ENCODE peak calls at places on chromosomes 13 and 19, in ten cellular contexts. U, X, D, B, K, F, P, O, S and I are unnamed samples.

GRCh38 chr19:28042516-28042915 is 1170.4 kb downstream of the UQCRFS1 start:
- DNase-seq in U (peak), X (no peak), D (no peak), B (no peak), K (no peak), F (no peak), P (no peak), O (no peak), S (no peak), I (no peak)

GRCh38 chr13:50598338-50598737 is 245.2 kb downstream of the DLEU7 start:
- DNase-seq in U (no peak), X (no peak), D (no peak), B (no peak), K (no peak), F (no peak), P (no peak), O (no peak), S (no peak), I (no peak)

GRCh38 chr19:10544753-10545251 is 1.1 kb downstream of the ATG4D start:
- DNase-seq in U (no peak), X (no peak), D (no peak), B (no peak), K (no peak), F (no peak), P (no peak), O (no peak), S (no peak), I (no peak)

GRCh38 chr19:10166046-10166445 is 28.7 kb downstream of the DNMT1 start:
- DNase-seq in U (no peak), X (no peak), D (no peak), B (no peak), K (no peak), F (no peak), P (no peak), O (no peak), S (no peak), I (no peak)

GRCh38 chr13:81929988-81930387 is 1589.1 kb upstream of the SPRY2 start:
- DNase-seq in U (no peak), X (no peak), D (peak), B (no peak), K (no peak), F (no peak), P (no peak), O (no peak), S (no peak), I (peak)

GRCh38 chr19:29795882-29796523 is 15.8 kb upstream of the CCNE1 start:
- DNase-seq in U (no peak), X (no peak), D (no peak), B (no peak), K (no peak), F (no peak), P (no peak), O (no peak), S (no peak), I (no peak)

GRCh38 chr13:68019901-68020300 is 789.8 kb upstream of the PCDH9 start:
- DNase-seq in U (no peak), X (no peak), D (no peak), B (no peak), K (no peak), F (no peak), P (no peak), O (no peak), S (no peak), I (no peak)

GRCh38 chr19:18894254-18895037 is 1.5 kb downstream of the CERS1 start:
- DNase-seq in U (no peak), X (no peak), D (no peak), B (no peak), K (no peak), F (no peak), P (no peak), O (peak), S (no peak), I (peak)

GRCh38 chr19:46571495-46571894 is 29.6 kb upstream of the CALM3 start:
- DNase-seq in U (peak), X (no peak), D (peak), B (no peak), K (no peak), F (no peak), P (no peak), O (no peak), S (no peak), I (peak)

GRCh38 chr19:36488816-36489138 is 584 bp downstream of the ZNF566 start:
- DNase-seq in U (no peak), X (peak), D (peak), B (no peak), K (no peak), F (no peak), P (no peak), O (no peak), S (peak), I (no peak)

GRCh38 chr13:113460064-113460555 is 6.8 kb upstream of the ADPRHL1 start:
- DNase-seq in U (peak), X (no peak), D (no peak), B (no peak), K (no peak), F (no peak), P (no peak), O (no peak), S (no peak), I (no peak)

GRCh38 chr13:34107814-34108213 is 289.9 kb downstream of the RFC3 start:
- DNase-seq in U (no peak), X (no peak), D (no peak), B (no peak), K (no peak), F (no peak), P (no peak), O (no peak), S (no peak), I (peak)

GRCh38 chr13:80334582-80335260 is 6.2 kb downstream of the SPRY2 start:
- DNase-seq in U (no peak), X (no peak), D (peak), B (no peak), K (no peak), F (no peak), P (no peak), O (no peak), S (no peak), I (no peak)

GRCh38 chr13:67769063-67769986 is 539.2 kb upstream of the PCDH9 start:
- DNase-seq in U (no peak), X (no peak), D (no peak), B (no peak), K (no peak), F (no peak), P (no peak), O (no peak), S (no peak), I (no peak)

GRCh38 chr19:23436318-23436717 is 41.0 kb upstream of the ZNF91 start:
- DNase-seq in U (no peak), X (no peak), D (peak), B (no peak), K (no peak), F (no peak), P (no peak), O (no peak), S (no peak), I (no peak)

GRCh38 chr13:82976499-82976898 is 905.8 kb downstream of the SLITRK1 start:
- DNase-seq in U (no peak), X (no peak), D (peak), B (no peak), K (no peak), F (no peak), P (no peak), O (no peak), S (no peak), I (no peak)

GRCh38 chr13:113536461-113537110 is 46.1 kb upstream of the DCUN1D2 start:
- DNase-seq in U (no peak), X (no peak), D (no peak), B (no peak), K (no peak), F (no peak), P (no peak), O (peak), S (no peak), I (no peak)

GRCh38 chr19:3269972-3270667 is 45.7 kb downstream of the CELF5 start:
- DNase-seq in U (no peak), X (no peak), D (no peak), B (no peak), K (no peak), F (no peak), P (no peak), O (no peak), S (no peak), I (no peak)

GRCh38 chr19:45076029-45076850 is at the start of gene ZNF296:
- DNase-seq in U (no peak), X (no peak), D (peak), B (no peak), K (peak), F (peak), P (peak), O (no peak), S (peak), I (peak)

GRCh38 chr19:10112037-10112751 is 701 bp downstream of the P2RY11 start:
- DNase-seq in U (no peak), X (no peak), D (peak), B (no peak), K (no peak), F (peak), P (no peak), O (no peak), S (no peak), I (no peak)

GRCh38 chr13:111007209-111007608 is 92.3 kb upstream of the ANKRD10 start:
- DNase-seq in U (no peak), X (no peak), D (no peak), B (no peak), K (no peak), F (no peak), P (no peak), O (no peak), S (no peak), I (no peak)

GRCh38 chr13:24176351-24177101 is 16.0 kb downstream of the SPATA13 start:
- DNase-seq in U (no peak), X (no peak), D (no peak), B (no peak), K (no peak), F (no peak), P (no peak), O (no peak), S (no peak), I (no peak)

GRCh38 chr13:32624441-32624840 is 38.2 kb downstream of the PDS5B start:
- DNase-seq in U (no peak), X (no peak), D (no peak), B (no peak), K (no peak), F (no peak), P (no peak), O (no peak), S (no peak), I (no peak)

GRCh38 chr13:49602005-49602404 is 16.6 kb upstream of the RCBTB1 start:
- DNase-seq in U (no peak), X (no peak), D (peak), B (no peak), K (no peak), F (no peak), P (no peak), O (no peak), S (no peak), I (no peak)

GRCh38 chr19:47351545-47351944 is 2.4 kb downstream of the DHX34 start:
- DNase-seq in U (no peak), X (no peak), D (peak), B (no peak), K (no peak), F (no peak), P (no peak), O (no peak), S (no peak), I (peak)

GRCh38 chr13:82698941-82699340 is 1183.3 kb downstream of the SLITRK1 start:
- DNase-seq in U (no peak), X (no peak), D (peak), B (no peak), K (no peak), F (no peak), P (no peak), O (no peak), S (no peak), I (no peak)

GRCh38 chr13:22144806-22145205 is 473.9 kb downstream of the FGF9 start:
- DNase-seq in U (no peak), X (no peak), D (no peak), B (no peak), K (no peak), F (no peak), P (no peak), O (no peak), S (no peak), I (no peak)

GRCh38 chr19:47778954-47779351 is 450 bp downstream of the SELENOW start:
- DNase-seq in U (no peak), X (no peak), D (no peak), B (no peak), K (no peak), F (no peak), P (peak), O (no peak), S (peak), I (no peak)

GRCh38 chr19:54154603-54155345 is 4.7 kb downstream of the LENG1 start:
- DNase-seq in U (no peak), X (no peak), D (no peak), B (no peak), K (no peak), F (peak), P (no peak), O (no peak), S (no peak), I (no peak)

GRCh38 chr19:41894350-41894749 is 11.4 kb downstream of the ARHGEF1 start:
- DNase-seq in U (no peak), X (no peak), D (no peak), B (no peak), K (no peak), F (no peak), P (no peak), O (no peak), S (no peak), I (no peak)

GRCh38 chr13:40101708-40102359 is 446.4 kb downstream of the COG6 start:
- DNase-seq in U (no peak), X (no peak), D (no peak), B (no peak), K (no peak), F (no peak), P (no peak), O (no peak), S (no peak), I (no peak)
- H3K27ac ChIP-seq in U (no peak), X (no peak), D (peak), B (no peak), K (no peak), F (no peak), P (no peak), O (no peak), S (no peak), I (no peak)

GRCh38 chr19:50478901-50479715 is 2.5 kb upstream of the GARIN5A start:
- DNase-seq in U (no peak), X (no peak), D (peak), B (no peak), K (no peak), F (no peak), P (no peak), O (no peak), S (no peak), I (peak)
- TF ChIP-seq CTCF in U (peak), X (no peak), D (peak), B (peak), K (no peak), F (no peak), P (peak), O (peak), S (no peak), I (peak)

GRCh38 chr13:44574466-44574855 is 1.7 kb downstream of the TSC22D1 start:
- DNase-seq in U (no peak), X (no peak), D (peak), B (no peak), K (no peak), F (no peak), P (no peak), O (no peak), S (no peak), I (no peak)
- H3K27ac ChIP-seq in U (peak), X (no peak), D (peak), B (no peak), K (no peak), F (no peak), P (no peak), O (peak), S (peak), I (peak)

GRCh38 chr13:46143239-46143701 is 38.4 kb upstream of the CPB2 start:
- DNase-seq in U (no peak), X (no peak), D (peak), B (no peak), K (no peak), F (no peak), P (no peak), O (no peak), S (no peak), I (no peak)

GRCh38 chr13:46149272-46150133 is 32.5 kb downstream of the LCP1 start:
- DNase-seq in U (no peak), X (no peak), D (peak), B (no peak), K (no peak), F (no peak), P (no peak), O (no peak), S (no peak), I (no peak)

GRCh38 chr13:46142692-46143238 is 37.9 kb upstream of the CPB2 start:
- DNase-seq in U (no peak), X (no peak), D (no peak), B (no peak), K (no peak), F (no peak), P (no peak), O (no peak), S (no peak), I (no peak)

GRCh38 chr13:46146898-46147297 is 35.1 kb downstream of the LCP1 start:
- DNase-seq in U (no peak), X (no peak), D (no peak), B (no peak), K (no peak), F (no peak), P (no peak), O (no peak), S (no peak), I (peak)

DNA sequence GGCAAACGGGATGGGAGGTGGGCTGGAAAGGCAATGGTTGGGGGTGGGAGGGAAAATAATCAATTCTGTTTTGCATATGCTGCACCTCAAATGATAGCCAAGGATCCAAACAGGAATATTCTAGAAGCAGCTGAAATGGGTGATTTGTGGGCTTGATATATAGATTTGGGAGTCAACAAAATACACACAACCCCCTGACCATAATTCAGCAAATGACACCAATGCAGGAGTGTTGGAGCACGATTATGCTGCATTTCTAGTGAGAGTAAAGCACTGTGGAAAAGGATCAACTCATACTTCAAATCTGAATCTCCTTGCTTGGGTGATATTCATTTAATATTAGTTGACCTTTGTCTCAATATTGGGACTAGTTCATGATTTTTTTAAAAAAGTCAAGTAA is 36.0 kb downstream of the LCP1 start:
- DNase-seq in U (no peak), X (no peak), D (no peak), B (no peak), K (no peak), F (no peak), P (no peak), O (no peak), S (no peak), I (no peak)
- TF ChIP-seq CTCF in U (no peak), X (no peak), D (no peak), B (no peak), K (no peak), F (no peak), P (no peak), O (no peak), S (no peak), I (no peak)

GRCh38 chr19:57748029-57748428 is 1.4 kb downstream of the ZNF776 start:
- DNase-seq in U (no peak), X (no peak), D (no peak), B (no peak), K (no peak), F (no peak), P (no peak), O (no peak), S (no peak), I (no peak)

GRCh38 chr19:57746580-57747471 is at the start of gene ZNF776:
- DNase-seq in U (peak), X (peak), D (peak), B (peak), K (peak), F (peak), P (peak), O (peak), S (peak), I (peak)

GRCh38 chr19:57747472-57747807 is 825 bp downstream of the ZNF776 start:
- DNase-seq in U (no peak), X (no peak), D (no peak), B (no peak), K (no peak), F (no peak), P (no peak), O (no peak), S (no peak), I (no peak)
- H3K27ac ChIP-seq in U (peak), X (no peak), D (no peak), B (no peak), K (peak), F (no peak), P (peak), O (no peak), S (peak), I (peak)